ENCODE peak calls at places on chromosome 20, in seven cellular contexts. H, M, E, D, A, L and P are unnamed samples.

GRCh38 chr20:43947316-43947710 is 32.7 kb downstream of the TOX2 start:
- DNase-seq in E (no peak), H (no peak), M (no peak), L (no peak), D (peak), A (no peak), P (no peak)

GRCh38 chr20:9032758-9033157 is 36.1 kb upstream of the PLCB4 start:
- DNase-seq in M (no peak), L (no peak), A (peak), D (no peak), E (no peak), H (no peak), P (no peak)

GRCh38 chr20:40046703-40047102 is 642.3 kb downstream of the MAFB start:
- DNase-seq in L (no peak), A (no peak), E (no peak), M (no peak), D (no peak), H (no peak), P (no peak)

GRCh38 chr20:22496817-22497216 is 87.6 kb downstream of the FOXA2 start:
- DNase-seq in L (no peak), D (no peak), A (no peak), H (no peak), E (no peak), M (no peak), P (no peak)

GRCh38 chr20:25252226-25252625 is 4.3 kb downstream of the PYGB start:
- DNase-seq in A (no peak), H (no peak), D (no peak), E (no peak), L (no peak), M (no peak), P (no peak)

GRCh38 chr20:19519461-19519860 is 238.6 kb upstream of the RIN2 start:
- DNase-seq in L (no peak), H (no peak), D (no peak), A (no peak), M (no peak), E (peak), P (no peak)

GRCh38 chr20:44475694-44476560 is at the start of gene TTPAL:
- DNase-seq in H (peak), D (peak), E (peak), L (peak), M (peak), A (peak), P (peak)

GRCh38 chr20:46312075-46312944 is 4.0 kb upstream of the CDH22 start:
- DNase-seq in E (no peak), D (no peak), H (no peak), M (peak), A (no peak), L (no peak), P (peak)

GRCh38 chr20:63183422-63184146 is 32.3 kb downstream of the YTHDF1 start:
- DNase-seq in D (no peak), L (no peak), H (peak), M (peak), A (no peak), E (peak), P (peak)

GRCh38 chr20:7650481-7650880 is 289.8 kb downstream of the HAO1 start:
- DNase-seq in M (no peak), H (no peak), D (peak), L (no peak), E (peak), A (peak), P (no peak)

GRCh38 chr20:5557123-5557522 is 193.1 kb upstream of the SHLD1 start:
- DNase-seq in M (no peak), H (peak), E (peak), D (no peak), A (peak), L (peak), P (peak)

GRCh38 chr20:38728911-38729642 is 4.8 kb downstream of the SLC32A1 start:
- DNase-seq in A (no peak), H (no peak), L (no peak), D (no peak), M (no peak), E (no peak), P (peak)

GRCh38 chr20:22800161-22800560 is 215.8 kb upstream of the FOXA2 start:
- DNase-seq in A (no peak), D (no peak), H (no peak), M (no peak), E (no peak), L (no peak), P (no peak)

GRCh38 chr20:62701161-62702007 is 7.3 kb upstream of the NTSR1 start:
- DNase-seq in M (no peak), L (no peak), E (no peak), D (no peak), A (no peak), H (no peak), P (no peak)

GRCh38 chr20:54221383-54221782 is 13.5 kb downstream of the PFDN4 start:
- DNase-seq in A (no peak), M (no peak), E (no peak), D (no peak), H (peak), L (no peak), P (no peak)

GRCh38 chr20:1345756-1346093 is 16.8 kb upstream of the SDCBP2 start:
- DNase-seq in M (no peak), A (no peak), L (no peak), E (no peak), D (no peak), H (no peak), P (no peak)

GRCh38 chr20:848218-848617 is 14.7 kb downstream of the FAM110A start:
- DNase-seq in A (no peak), D (no peak), M (no peak), E (no peak), H (no peak), L (no peak), P (no peak)

GRCh38 chr20:63652192-63652980 is 838 bp downstream of the STMN3 start:
- DNase-seq in M (peak), D (no peak), H (no peak), E (peak), L (no peak), A (peak), P (no peak)

GRCh38 chr20:22182148-22182547 is 402.2 kb downstream of the FOXA2 start:
- DNase-seq in M (no peak), D (no peak), A (no peak), L (no peak), E (no peak), H (no peak), P (no peak)

GRCh38 chr20:1469925-1470571 is 3.4 kb upstream of the NSFL1C start:
- DNase-seq in L (peak), D (peak), H (peak), E (peak), A (peak), M (peak), P (peak)

GRCh38 chr20:44810391-44811149 is at the start of gene RIMS4:
- DNase-seq in H (no peak), E (no peak), D (no peak), M (peak), L (no peak), A (no peak), P (peak)

GRCh38 chr20:49447946-49448809 is 34.3 kb downstream of the KCNB1 start:
- DNase-seq in L (no peak), M (peak), E (peak), H (no peak), D (no peak), A (no peak), P (no peak)

GRCh38 chr20:51802170-51802745 is at the start of gene SALL4:
- DNase-seq in M (no peak), L (no peak), A (peak), H (no peak), D (no peak), E (no peak), P (peak)

GRCh38 chr20:51800132-51800721 is 2.1 kb downstream of the SALL4 start:
- DNase-seq in D (no peak), A (peak), L (no peak), M (peak), E (peak), H (peak), P (peak)

GRCh38 chr20:51800769-51801219 is 1.5 kb downstream of the SALL4 start:
- DNase-seq in L (no peak), M (no peak), H (no peak), D (no peak), A (peak), E (no peak), P (no peak)

GRCh38 chr20:51799586-51799985 is 2.7 kb downstream of the SALL4 start:
- DNase-seq in A (no peak), M (no peak), E (no peak), D (no peak), L (no peak), H (no peak), P (no peak)

GRCh38 chr20:51801220-51801991 is 915 bp downstream of the SALL4 start:
- DNase-seq in M (no peak), D (no peak), A (no peak), H (no peak), E (no peak), L (no peak), P (peak)
- TF ChIP-seq CTCF in M (no peak), D (peak), A (peak), H (no peak), E (peak), L (peak), P (no peak)

GRCh38 chr20:58214310-58214709 is 14.1 kb downstream of the ANKRD60 start:
- DNase-seq in L (no peak), E (no peak), A (no peak), M (no peak), H (no peak), D (no peak), P (no peak)

GRCh38 chr20:58215116-58215515 is 13.3 kb downstream of the ANKRD60 start:
- DNase-seq in A (no peak), E (no peak), M (no peak), D (no peak), L (no peak), H (no peak), P (no peak)

GRCh38 chr20:58212636-58213035 is 15.8 kb downstream of the ANKRD60 start:
- DNase-seq in H (no peak), L (no peak), D (no peak), A (no peak), E (no peak), M (no peak), P (no peak)

GRCh38 chr20:58213716-58214115 is 14.7 kb downstream of the ANKRD60 start:
- DNase-seq in D (no peak), H (no peak), M (no peak), A (no peak), L (no peak), E (no peak), P (no peak)

GRCh38 chr20:58213112-58213511 is 15.3 kb downstream of the ANKRD60 start:
- DNase-seq in A (peak), E (no peak), M (no peak), D (no peak), H (no peak), L (peak), P (no peak)
- TF ChIP-seq CTCF in A (peak), E (no peak), M (no peak), D (peak), H (no peak), L (peak), P (no peak)

DNA sequence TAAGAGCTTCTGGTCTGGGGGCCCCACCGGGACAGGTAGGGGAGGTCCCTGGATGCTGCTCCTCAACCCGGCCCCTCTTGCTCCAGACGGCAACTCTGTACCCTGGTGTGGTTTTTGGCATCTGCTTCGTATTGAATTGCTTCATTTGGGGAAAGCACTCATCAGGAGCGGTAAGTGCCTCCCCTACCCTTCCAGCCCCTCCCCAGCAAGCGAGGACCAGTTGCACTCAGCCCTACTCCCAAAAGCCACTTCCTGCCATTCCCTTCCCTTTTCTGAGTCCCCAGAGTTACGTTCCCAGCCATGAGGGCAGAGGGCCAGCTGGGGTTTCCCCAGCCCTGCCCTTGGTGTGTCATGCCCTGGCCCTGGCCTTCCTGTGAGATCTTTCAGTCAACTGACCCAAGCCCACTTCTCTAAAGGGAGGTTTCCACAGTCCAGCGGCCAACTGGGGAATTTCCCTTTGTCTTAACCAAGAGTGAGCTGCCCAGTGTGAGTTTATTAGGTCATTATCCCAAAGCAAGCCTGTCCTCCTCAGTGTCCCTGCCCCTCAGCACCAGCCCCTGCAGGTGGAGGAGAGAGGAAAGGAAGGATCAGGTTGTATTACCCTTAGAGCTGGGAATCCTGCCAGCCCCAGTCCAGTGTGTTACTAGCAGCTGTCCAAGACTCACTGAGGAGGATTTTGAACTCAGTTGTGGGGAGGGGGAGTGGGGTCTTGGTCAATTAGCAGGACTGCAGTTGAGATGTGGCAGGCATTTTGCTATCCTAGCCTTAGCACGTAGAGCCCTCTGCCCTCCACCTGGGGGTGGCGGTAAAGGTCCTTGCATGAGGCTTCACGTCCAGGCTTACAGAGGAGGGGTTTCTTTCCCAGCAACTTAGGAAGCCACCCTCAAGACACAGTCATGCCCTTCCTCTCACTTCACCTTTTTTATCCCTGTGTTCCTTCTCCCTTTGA is 45.8 kb downstream of the TM9SF4 start:
- DNase-seq in M (peak), H (peak), D (peak), L (no peak), E (peak), A (peak), P (peak)
- TF ChIP-seq CTCF in M (no peak), H (peak), D (peak), L (no peak), E (no peak), A (no peak), P (no peak)

GRCh38 chr20:51460163-51460562 is 82.4 kb downstream of the NFATC2 start:
- DNase-seq in D (no peak), M (no peak), H (no peak), L (no peak), E (no peak), A (no peak), P (no peak)
- TF ChIP-seq CTCF in D (no peak), M (no peak), H (no peak), L (no peak), E (no peak), A (no peak), P (no peak)

GRCh38 chr20:53019464-53019863 is 47.3 kb downstream of the TSHZ2 start:
- DNase-seq in L (no peak), M (no peak), A (peak), H (no peak), D (no peak), E (no peak), P (no peak)
- TF ChIP-seq CTCF in L (no peak), M (no peak), A (no peak), H (no peak), D (no peak), E (no peak), P (no peak)